ENCODE peak calls at places on chromosomes 2 and 18, in eight cellular contexts. P, Q, C, G, B, S, O and J are unnamed samples.

GRCh38 chr2:12725238-12726187 is 8.8 kb downstream of the TRIB2 start:
- DNase-seq in Q (peak; percentile 20), G (no peak), B (no peak), S (peak; percentile 42), O (no peak), C (no peak), P (no peak), J (no peak)

GRCh38 chr18:49856531-49856930 is 43.2 kb upstream of the ACAA2 start:
- DNase-seq in B (no peak), O (no peak), C (no peak), P (no peak), S (no peak), G (no peak), Q (no peak), J (no peak)

GRCh38 chr2:161956751-161957150 is 117.3 kb downstream of the DPP4 start:
- DNase-seq in S (no peak), P (no peak), G (no peak), Q (no peak), B (no peak), C (no peak), O (no peak), J (no peak)

GRCh38 chr2:2026252-2026831 is 282.0 kb upstream of the PXDN start:
- DNase-seq in G (no peak), P (no peak), Q (no peak), S (no peak), C (no peak), B (no peak), O (no peak), J (no peak)

GRCh38 chr2:50385361-50385760 is 646.6 kb downstream of the NRXN1 start:
- DNase-seq in G (no peak), S (no peak), C (no peak), O (no peak), B (no peak), Q (no peak), P (no peak), J (no peak)

GRCh38 chr2:75139171-75139570 is 60.1 kb downstream of the TACR1 start:
- DNase-seq in B (no peak), P (no peak), Q (no peak), C (no peak), G (no peak), O (no peak), S (no peak), J (no peak)

GRCh38 chr18:21599585-21600525 is 649 bp downstream of the ESCO1 start:
- DNase-seq in S (peak; percentile 83), P (no peak), C (no peak), G (peak; percentile 21), O (peak; percentile 66), B (no peak), Q (peak; percentile 10), J (no peak)

GRCh38 chr2:215796160-215796559 is 217.2 kb downstream of the MREG start:
- DNase-seq in C (no peak), O (no peak), G (no peak), S (no peak), Q (peak; percentile 52), B (no peak), P (peak; percentile 99), J (no peak)

GRCh38 chr2:15941483-15941853 is 1.1 kb downstream of the MYCN start:
- DNase-seq in P (no peak), O (no peak), B (no peak), Q (no peak), S (no peak), G (peak; percentile 92), C (no peak), J (no peak)

GRCh38 chr18:49968649-49969309 is 155.4 kb upstream of the ACAA2 start:
- DNase-seq in G (no peak), O (no peak), B (no peak), S (no peak), C (no peak), P (peak; percentile 64), Q (no peak), J (no peak)